ENCODE peak calls at places on chromosomes 7 and 10, in five cellular contexts. T is sigmoid colon, L is ovary, J is spleen, C is left lung. D is an unnamed sample. For H3K4me1, the result is how much of the 10 kb centered on the place peaks cover.

GRCh38 chr10:117549100-117549499 is 6.6 kb downstream of the EMX2 start:
- DNase-seq in T (no peak), L (no peak), J (no peak), C (no peak), D (no peak)

GRCh38 chr10:112819231-112819630 is 130.8 kb upstream of the TCF7L2 start:
- DNase-seq in T (no peak), L (no peak), J (no peak), C (no peak), D (peak)

GRCh38 chr10:71981024-71981867 is 17.1 kb downstream of the CHST3 start:
- DNase-seq in T (peak), L (peak), J (peak), C (no peak), D (no peak)

GRCh38 chr10:112539340-112539739 is 92.3 kb downstream of the VTI1A start:
- DNase-seq in T (no peak), L (no peak), J (no peak), C (no peak), D (no peak)

GRCh38 chr7:20998309-20998708 is 211.6 kb upstream of the SP8 start:
- DNase-seq in T (no peak), L (no peak), J (no peak), C (no peak), D (no peak)

GRCh38 chr7:157969995-157970394 is 617.6 kb downstream of the PTPRN2 start:
- DNase-seq in T (no peak), L (no peak), J (peak), C (no peak), D (no peak)

GRCh38 chr10:43316516-43316915 is 49.7 kb upstream of the RASGEF1A start:
- DNase-seq in T (no peak), L (no peak), J (no peak), C (no peak), D (no peak)

GRCh38 chr10:62278461-62278910 is 9.8 kb upstream of the RTKN2 start:
- DNase-seq in T (no peak), L (no peak), J (no peak), C (no peak), D (no peak)

GRCh38 chr10:130301026-130301892 is 165.1 kb downstream of the GLRX3 start:
- DNase-seq in T (no peak), L (peak), J (peak), C (peak), D (peak)

GRCh38 chr10:110872145-110872983 is 636 bp downstream of the PDCD4 start:
- DNase-seq in T (peak), L (peak), J (peak), C (peak), D (peak)

GRCh38 chr7:17524746-17525145 is 226.3 kb downstream of the AHR start:
- DNase-seq in T (no peak), L (no peak), J (no peak), C (no peak), D (no peak)

GRCh38 chr10:14639635-14640034 is 135.1 kb downstream of the FAM107B start:
- DNase-seq in T (no peak), L (no peak), J (no peak), C (no peak), D (no peak)

GRCh38 chr10:48594799-48595198 is 10.1 kb downstream of the ARHGAP22 start:
- DNase-seq in T (no peak), L (no peak), J (no peak), C (no peak), D (no peak)

GRCh38 chr10:5551531-5552375 is 27.0 kb downstream of the CALML3 start:
- DNase-seq in T (peak), L (no peak), J (peak), C (peak), D (peak)

GRCh38 chr10:83045731-83046130 is 1093.6 kb upstream of the GHITM start:
- DNase-seq in T (no peak), L (no peak), J (no peak), C (no peak), D (no peak)

GRCh38 chr7:19619122-19619521 is 89.7 kb downstream of the POLR1F start:
- DNase-seq in T (no peak), L (no peak), J (no peak), C (no peak), D (no peak)

GRCh38 chr10:66828957-66829356 is 96.9 kb upstream of the LRRTM3 start:
- DNase-seq in T (no peak), L (no peak), J (no peak), C (no peak), D (no peak)

GRCh38 chr7:74228951-74229900 is 19.4 kb downstream of the LAT2 start:
- DNase-seq in T (no peak), L (no peak), J (no peak), C (no peak), D (no peak)

GRCh38 chr7:75611557-75612178 is 119.5 kb downstream of the SPDYE5 start:
- DNase-seq in T (peak), L (peak), J (peak), C (peak), D (peak)

GRCh38 chr10:91590142-91590903 is 42.5 kb downstream of the PPP1R3C start:
- DNase-seq in T (peak), L (peak), J (no peak), C (peak), D (peak)

GRCh38 chr7:30799976-30800661 is 28.9 kb downstream of the MINDY4 start:
- DNase-seq in T (no peak), L (no peak), J (no peak), C (no peak), D (no peak)

GRCh38 chr7:130891254-130892094 is 157.5 kb upstream of the KLF14 start:
- DNase-seq in T (peak), L (peak), J (no peak), C (peak), D (peak)
- H3K27ac ChIP-seq in T (peak), L (peak), J (peak), C (peak), D (peak)

DNA sequence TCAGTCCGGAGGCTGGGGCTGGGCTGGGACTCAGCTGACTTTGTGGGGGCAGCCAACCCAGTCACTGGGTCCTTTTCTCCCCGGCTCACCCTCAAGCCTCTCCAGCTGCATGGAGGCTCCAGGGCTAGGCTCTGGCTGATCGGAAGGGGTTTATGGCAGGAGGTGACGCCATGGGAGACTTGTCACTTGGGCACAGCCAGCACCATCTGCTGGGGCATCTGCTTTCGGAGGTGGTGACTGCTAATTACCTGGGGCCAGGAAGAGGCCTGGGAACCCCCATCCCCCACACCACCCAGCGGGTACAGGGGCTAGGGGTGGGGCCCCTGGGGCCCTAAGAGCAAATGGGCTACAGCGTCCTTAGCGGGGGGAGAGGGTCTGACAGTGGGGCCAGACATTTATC is 1.5 kb upstream of the LFNG start:
- DNase-seq in T (no peak), L (no peak), J (no peak), C (no peak), D (no peak)
- H3K4me1 ChIP-seq in T (under half), L (under half), J (half or more), C (under half), D (under half)

DNA sequence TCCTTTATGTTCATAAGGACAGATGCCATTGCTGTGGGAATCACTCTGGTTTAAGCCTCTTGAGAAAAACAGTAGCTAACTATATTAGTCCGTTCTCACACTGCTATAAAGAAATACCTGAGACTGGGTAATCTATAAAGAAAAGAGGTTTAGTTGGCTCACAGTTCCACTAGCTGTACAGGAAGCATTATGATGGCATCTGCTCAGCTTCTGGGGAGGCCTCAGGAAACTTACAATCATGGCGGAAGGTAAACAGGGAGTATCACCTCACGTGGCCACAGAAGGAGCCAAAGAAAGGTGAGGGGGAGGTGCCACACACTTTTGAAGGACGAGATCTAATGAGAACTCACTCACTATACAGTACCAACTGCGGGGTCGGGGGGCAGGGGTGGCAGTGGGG is 2.9 kb upstream of the CAV2 start:
- DNase-seq in T (no peak), L (no peak), J (no peak), C (no peak), D (no peak)
- H3K27ac ChIP-seq in T (peak), L (no peak), J (no peak), C (no peak), D (no peak)

DNA sequence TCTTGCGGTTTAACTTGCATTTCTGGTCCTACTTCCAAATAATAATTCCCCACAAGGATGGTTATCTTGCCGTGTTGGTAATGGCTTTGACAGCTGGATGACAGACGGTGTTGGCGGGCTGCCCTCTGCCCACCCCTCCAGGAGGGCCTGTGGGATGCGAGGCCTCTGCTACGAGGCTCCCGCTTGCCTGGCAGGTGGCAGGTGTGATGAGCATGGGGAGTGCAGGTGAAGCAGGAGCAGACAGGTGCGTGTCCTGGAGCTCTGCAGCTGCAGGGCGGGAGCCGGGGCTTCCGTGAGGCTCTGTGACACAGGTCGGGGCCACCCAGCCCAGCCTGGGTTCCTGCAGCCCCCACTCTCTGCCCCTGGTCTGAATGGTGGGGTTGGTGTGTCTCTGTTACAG is 11.8 kb downstream of the INPP5A start:
- DNase-seq in T (no peak), L (no peak), J (peak), C (no peak), D (peak)
- H3K4me1 ChIP-seq in T (half or more), L (under half), J (half or more), C (half or more), D (under half)

DNA sequence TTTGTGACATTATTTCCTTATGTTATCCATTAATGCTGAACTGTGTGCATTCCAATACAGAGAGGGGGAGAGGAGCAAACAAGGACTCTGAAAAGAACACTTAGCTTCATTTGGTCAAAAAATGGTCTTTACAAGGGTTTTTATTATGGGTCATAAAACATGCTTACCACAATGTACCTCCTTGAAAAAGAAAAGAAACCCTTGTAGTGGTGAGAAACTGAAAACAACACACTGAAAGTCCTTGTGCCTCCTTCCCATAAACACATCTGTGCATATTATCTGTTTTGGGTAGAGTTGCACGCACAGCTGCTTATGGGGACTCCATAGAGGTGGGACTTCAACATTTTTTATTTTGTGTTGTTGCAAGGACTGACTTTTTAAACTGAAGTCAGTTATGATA is 98.7 kb downstream of the CDK6 start:
- DNase-seq in T (no peak), L (no peak), J (no peak), C (no peak), D (no peak)
- H3K27ac ChIP-seq in T (no peak), L (no peak), J (no peak), C (no peak), D (no peak)

GRCh38 chr10:133445751-133446708 is 7.7 kb upstream of the SCART1 start:
- DNase-seq in T (no peak), L (no peak), J (no peak), C (no peak), D (peak)

GRCh38 chr10:133445268-133445732 is 8.4 kb upstream of the SCART1 start:
- DNase-seq in T (peak), L (no peak), J (no peak), C (no peak), D (peak)

GRCh38 chr10:133444342-133445267 is 9.1 kb upstream of the SCART1 start:
- DNase-seq in T (peak), L (no peak), J (no peak), C (no peak), D (peak)

GRCh38 chr10:133448120-133448519 is 5.6 kb upstream of the SCART1 start:
- DNase-seq in T (no peak), L (no peak), J (no peak), C (no peak), D (no peak)

GRCh38 chr10:133446979-133447378 is 6.8 kb upstream of the SCART1 start:
- DNase-seq in T (no peak), L (no peak), J (no peak), C (no peak), D (no peak)
- H3K4me1 ChIP-seq in T (under half), L (under half), J (under half), C (under half), D (under half)

D was measured in kidney.